ENCODE peak calls at places on chromosomes 1 and 21, in ten cellular contexts. B, Y, A, V, K, I, U, H, T and P are unnamed samples.
A peak's percentile ranks its signal among the peaks of the same experiment; 100 is the strongest.

GRCh38 chr1:198447468-198447867 is 93.0 kb downstream of the ATP6V1G3 start:
- DNase-seq in B (no peak), Y (no peak), A (no peak), V (no peak), K (no peak), I (no peak), U (no peak), H (no peak), T (no peak), P (no peak)

GRCh38 chr1:53071167-53071865 is 9.3 kb downstream of the PODN start:
- DNase-seq in B (no peak), Y (no peak), A (no peak), V (peak; percentile 5), K (no peak), I (peak; percentile 75), U (no peak), H (no peak), T (no peak), P (no peak)

GRCh38 chr1:58586296-58586695 is 9.2 kb upstream of the TACSTD2 start:
- DNase-seq in B (peak; percentile 56), Y (no peak), A (no peak), V (no peak), K (no peak), I (no peak), U (no peak), H (no peak), T (no peak), P (no peak)

GRCh38 chr1:8567146-8567545 is 249.2 kb downstream of the SLC45A1 start:
- DNase-seq in B (peak; percentile 78), Y (no peak), A (no peak), V (no peak), K (no peak), I (no peak), U (no peak), H (no peak), T (peak; percentile 29), P (no peak)

GRCh38 chr21:27678511-27678910 is 711.6 kb upstream of the ADAMTS5 start:
- DNase-seq in B (no peak), Y (no peak), A (no peak), V (no peak), K (no peak), I (no peak), U (no peak), H (no peak), T (no peak), P (no peak)

GRCh38 chr1:147246910-147247655 is 4.6 kb downstream of the CHD1L start:
- DNase-seq in B (no peak), Y (no peak), A (no peak), V (no peak), K (no peak), I (no peak), U (no peak), H (no peak), T (no peak), P (no peak)

GRCh38 chr1:70083519-70083918 is 121.9 kb downstream of the LRRC40 start:
- DNase-seq in B (no peak), Y (no peak), A (no peak), V (no peak), K (no peak), I (no peak), U (no peak), H (no peak), T (no peak), P (no peak)

GRCh38 chr1:6544831-6545230 is 9.5 kb downstream of the NOL9 start:
- DNase-seq in B (peak; percentile 93), Y (no peak), A (no peak), V (no peak), K (no peak), I (no peak), U (no peak), H (no peak), T (peak; percentile 67), P (no peak)

GRCh38 chr1:94039514-94039870 is 81.5 kb downstream of the ABCA4 start:
- DNase-seq in B (peak; percentile 80), Y (peak; percentile 70), A (peak; percentile 59), V (no peak), K (peak; percentile 68), I (peak; percentile 82), U (peak; percentile 45), H (peak; percentile 78), T (peak; percentile 79), P (no peak)

GRCh38 chr21:31959881-31960280 is 87.1 kb downstream of the HUNK start:
- DNase-seq in B (no peak), Y (no peak), A (no peak), V (no peak), K (no peak), I (no peak), U (no peak), H (no peak), T (no peak), P (no peak)

GRCh38 chr21:15788847-15789548 is 59.2 kb downstream of the USP25 start:
- DNase-seq in B (peak; percentile 69), Y (no peak), A (no peak), V (no peak), K (no peak), I (no peak), U (no peak), H (no peak), T (peak; percentile 32), P (no peak)

GRCh38 chr1:219385786-219386427 is 212.2 kb downstream of the LYPLAL1 start:
- DNase-seq in B (peak; percentile 71), Y (peak; percentile 14), A (peak; percentile 3), V (no peak), K (peak; percentile 9), I (no peak), U (peak; percentile 54), H (peak; percentile 35), T (peak; percentile 69), P (no peak)

GRCh38 chr1:7644906-7645750 is 126.0 kb upstream of the VAMP3 start:
- DNase-seq in B (no peak), Y (no peak), A (no peak), V (no peak), K (no peak), I (peak; percentile 91), U (peak; percentile 77), H (no peak), T (no peak), P (no peak)

GRCh38 chr1:225447649-225448048 is 19.8 kb upstream of the LBR start:
- DNase-seq in B (no peak), Y (no peak), A (no peak), V (no peak), K (peak; percentile 57), I (peak; percentile 88), U (no peak), H (peak; percentile 11), T (peak; percentile 58), P (no peak)

GRCh38 chr1:209648931-209649776 is 3.1 kb downstream of the LAMB3 start:
- DNase-seq in B (peak; percentile 98), Y (no peak), A (no peak), V (no peak), K (no peak), I (no peak), U (no peak), H (no peak), T (peak; percentile 92), P (no peak)

GRCh38 chr1:241627453-241628329 is 12.5 kb downstream of the CHML start:
- DNase-seq in B (peak; percentile 86), Y (no peak), A (no peak), V (no peak), K (peak; percentile 49), I (no peak), U (peak; percentile 11), H (no peak), T (peak; percentile 87), P (no peak)

GRCh38 chr1:20634594-20635084 is 1.4 kb downstream of the PINK1 start:
- DNase-seq in B (peak; percentile 53), Y (peak; percentile 48), A (no peak), V (peak; percentile 16), K (peak; percentile 36), I (no peak), U (no peak), H (no peak), T (peak; percentile 73), P (no peak)

GRCh38 chr1:218426343-218426657 is 81.2 kb downstream of the TGFB2 start:
- DNase-seq in B (peak; percentile 47), Y (no peak), A (no peak), V (no peak), K (peak; percentile 9), I (no peak), U (no peak), H (no peak), T (peak; percentile 54), P (no peak)

GRCh38 chr1:59126361-59126760 is 170.5 kb upstream of the FGGY start:
- DNase-seq in B (peak; percentile 53), Y (no peak), A (no peak), V (no peak), K (no peak), I (no peak), U (no peak), H (no peak), T (peak; percentile 56), P (no peak)

GRCh38 chr1:209368864-209369598 is 214.5 kb upstream of the CAMK1G start:
- DNase-seq in B (peak; percentile 86), Y (peak; percentile 23), A (no peak), V (no peak), K (no peak), I (no peak), U (no peak), H (no peak), T (peak; percentile 84), P (no peak)

GRCh38 chr1:151545542-151545941 is 5.4 kb downstream of the TUFT1 start:
- DNase-seq in B (peak; percentile 15), Y (no peak), A (no peak), V (no peak), K (no peak), I (no peak), U (no peak), H (no peak), T (peak; percentile 2), P (no peak)

GRCh38 chr1:229803601-229804217 is 177.7 kb downstream of the URB2 start:
- DNase-seq in B (no peak), Y (no peak), A (no peak), V (no peak), K (no peak), I (no peak), U (no peak), H (no peak), T (no peak), P (no peak)

GRCh38 chr1:239011382-239011781 is 375.0 kb upstream of the CHRM3 start:
- DNase-seq in B (no peak), Y (no peak), A (no peak), V (no peak), K (no peak), I (no peak), U (no peak), H (no peak), T (no peak), P (no peak)

GRCh38 chr1:90204036-90204594 is 209.2 kb downstream of the ZNF326 start:
- DNase-seq in B (no peak), Y (no peak), A (no peak), V (no peak), K (no peak), I (no peak), U (no peak), H (no peak), T (no peak), P (no peak)

GRCh38 chr1:43317817-43318471 is 17.2 kb downstream of the TIE1 start:
- DNase-seq in B (no peak), Y (no peak), A (no peak), V (no peak), K (peak; percentile 71), I (no peak), U (no peak), H (no peak), T (peak; percentile 41), P (no peak)

GRCh38 chr1:156513189-156513588 is 12.6 kb upstream of the MEF2D start:
- DNase-seq in B (no peak), Y (no peak), A (no peak), V (no peak), K (no peak), I (no peak), U (no peak), H (no peak), T (peak; percentile 23), P (no peak)

GRCh38 chr1:110188116-110188618 is 21.9 kb upstream of the KCNC4 start:
- DNase-seq in B (peak; percentile 70), Y (no peak), A (no peak), V (no peak), K (no peak), I (no peak), U (no peak), H (no peak), T (peak; percentile 90), P (no peak)

GRCh38 chr1:26203642-26204318 is 13.4 kb downstream of the CATSPER4 start:
- DNase-seq in B (no peak), Y (no peak), A (no peak), V (no peak), K (no peak), I (no peak), U (no peak), H (no peak), T (no peak), P (no peak)